ENCODE peak calls at places on chromosomes 6 and 20, in six cellular contexts. D is GM23248, A is cardiac fibroblast, H is GM04504, W is left lung, R is Ammon's horn. I is an unnamed sample.

GRCh38 chr20:64069614-64070243 is 6.7 kb downstream of the TCEA2 start:
- DNase-seq in D (peak; percentile 41), A (no peak), H (no peak), W (no peak), R (no peak), I (no peak)

GRCh38 chr20:2485662-2486061 is 15.1 kb upstream of the SNRPB start:
- DNase-seq in D (no peak), A (no peak), H (no peak), W (no peak), R (peak; percentile 27), I (no peak)

GRCh38 chr6:106461084-106461483 is 100.6 kb downstream of the CRYBG1 start:
- DNase-seq in D (no peak), A (no peak), H (no peak), W (no peak), R (no peak), I (no peak)

GRCh38 chr20:49030954-49031619 is 15.0 kb upstream of the CSE1L start:
- DNase-seq in D (peak; percentile 52), A (no peak), H (no peak), W (peak; percentile 43), R (peak; percentile 50), I (no peak)

GRCh38 chr6:1310628-1311399 is 1.1 kb upstream of the FOXQ1 start:
- DNase-seq in D (peak; percentile 46), A (no peak), H (no peak), W (peak; percentile 61), R (no peak), I (no peak)

GRCh38 chr20:8305449-8305978 is 173.4 kb downstream of the PLCB1 start:
- DNase-seq in D (peak; percentile 50), A (peak; percentile 39), H (no peak), W (peak; percentile 40), R (no peak), I (no peak)

GRCh38 chr6:41581381-41581991 is 35.3 kb downstream of the FOXP4 start:
- DNase-seq in D (peak; percentile 92), A (peak; percentile 82), H (peak; percentile 57), W (peak; percentile 66), R (no peak), I (no peak)

GRCh38 chr6:117677553-117678131 is 2.4 kb downstream of the NUS1 start:
- DNase-seq in D (peak; percentile 76), A (peak; percentile 66), H (no peak), W (no peak), R (no peak), I (no peak)

GRCh38 chr20:38109657-38110524 is 55.2 kb downstream of the TGM2 start:
- DNase-seq in D (peak; percentile 91), A (peak; percentile 98), H (peak; percentile 94), W (peak; percentile 67), R (no peak), I (peak; percentile 100)

GRCh38 chr6:10587694-10588392 is 66.7 kb downstream of the GCNT2 start:
- DNase-seq in D (no peak), A (no peak), H (no peak), W (no peak), R (no peak), I (no peak)

GRCh38 chr20:56722042-56722441 is 92.9 kb downstream of the TFAP2C start:
- DNase-seq in D (peak; percentile 26), A (no peak), H (no peak), W (peak; percentile 34), R (peak; percentile 8), I (no peak)

GRCh38 chr6:26743157-26743821 is 83.7 kb upstream of the ZNF322 start:
- DNase-seq in D (peak; percentile 56), A (peak; percentile 51), H (peak; percentile 16), W (no peak), R (no peak), I (no peak)

GRCh38 chr6:140713495-140713894 is 1339.0 kb upstream of the CITED2 start:
- DNase-seq in D (no peak), A (no peak), H (no peak), W (no peak), R (no peak), I (no peak)

GRCh38 chr6:53530346-53530745 is 14.6 kb downstream of the GCLC start:
- DNase-seq in D (peak; percentile 36), A (peak; percentile 12), H (no peak), W (no peak), R (no peak), I (no peak)

GRCh38 chr6:161618816-161619454 is 345.1 kb upstream of the AGPAT4 start:
- DNase-seq in D (peak; percentile 87), A (peak; percentile 51), H (peak; percentile 58), W (no peak), R (peak; percentile 90), I (no peak)

GRCh38 chr6:27829453-27830211 is 82.6 kb downstream of the OR2B2 start:
- DNase-seq in D (peak; percentile 45), A (no peak), H (no peak), W (no peak), R (no peak), I (no peak)

GRCh38 chr6:17305219-17306001 is 24.2 kb downstream of the RBM24 start:
- DNase-seq in D (peak; percentile 57), A (peak; percentile 45), H (no peak), W (no peak), R (no peak), I (no peak)

GRCh38 chr6:27728442-27728841 is 183.8 kb downstream of the OR2B2 start:
- DNase-seq in D (no peak), A (no peak), H (no peak), W (no peak), R (no peak), I (no peak)

GRCh38 chr6:123829302-123829953 is 25.8 kb downstream of the NKAIN2 start:
- DNase-seq in D (peak; percentile 61), A (peak; percentile 58), H (no peak), W (no peak), R (no peak), I (no peak)

GRCh38 chr6:8670792-8671191 is 235.4 kb upstream of the SLC35B3 start:
- DNase-seq in D (no peak), A (no peak), H (no peak), W (no peak), R (no peak), I (no peak)

GRCh38 chr20:62326959-62327725 is 24.3 kb downstream of the ADRM1 start:
- DNase-seq in D (no peak), A (no peak), H (no peak), W (no peak), R (no peak), I (no peak)

GRCh38 chr6:15299430-15300131 is 53.7 kb downstream of the JARID2 start:
- DNase-seq in D (peak; percentile 48), A (peak; percentile 57), H (no peak), W (peak; percentile 53), R (peak; percentile 63), I (no peak)

GRCh38 chr20:7348253-7348652 is 580.8 kb downstream of the BMP2 start:
- DNase-seq in D (peak; percentile 15), A (no peak), H (no peak), W (no peak), R (no peak), I (no peak)

GRCh38 chr6:7975764-7976146 is 65.2 kb upstream of the TXNDC5 start:
- DNase-seq in D (peak; percentile 37), A (peak; percentile 67), H (no peak), W (no peak), R (peak; percentile 47), I (no peak)

GRCh38 chr20:13029687-13030510 is 21.1 kb downstream of the SPTLC3 start:
- DNase-seq in D (peak; percentile 95), A (peak; percentile 86), H (peak; percentile 55), W (peak; percentile 34), R (no peak), I (peak; percentile 60)

GRCh38 chr6:142304241-142304640 is 2.4 kb downstream of the ADGRG6 start:
- DNase-seq in D (no peak), A (no peak), H (no peak), W (no peak), R (no peak), I (no peak)

I was measured in BJ.